ENCODE peak calls at places on chromosomes 13 and 19, in six cellular contexts. I is left ventricle myocardium inferior, U is psoas muscle, A is pancreas, B is cardiac muscle cell, R is AG04450. S is an unnamed sample.

GRCh38 chr19:38213911-38214625 is 10.0 kb downstream of the DPF1 start:
- DNase-seq in I (no peak), U (no peak), A (no peak), B (peak; percentile 29), R (no peak), S (no peak)

GRCh38 chr19:37227996-37228395 is 10.0 kb downstream of the ZNF383 start:
- DNase-seq in I (no peak), U (no peak), A (no peak), B (no peak), R (no peak), S (no peak)

GRCh38 chr19:55336101-55336500 is 3.6 kb upstream of the KMT5C start:
- DNase-seq in I (no peak), U (no peak), A (no peak), B (no peak), R (no peak), S (no peak)

GRCh38 chr19:51116736-51117135 is 8.0 kb upstream of the SIGLEC9 start:
- DNase-seq in I (no peak), U (no peak), A (no peak), B (no peak), R (no peak), S (no peak)

GRCh38 chr13:113499936-113500335 is 9.4 kb upstream of the DCUN1D2 start:
- DNase-seq in I (no peak), U (no peak), A (no peak), B (no peak), R (no peak), S (no peak)

GRCh38 chr19:34287676-34288140 is 33.4 kb downstream of the GARRE1 start:
- DNase-seq in I (no peak), U (no peak), A (no peak), B (no peak), R (no peak), S (no peak)

GRCh38 chr13:20911037-20911436 is 8.5 kb upstream of the XPO4 start:
- DNase-seq in I (no peak), U (no peak), A (no peak), B (no peak), R (no peak), S (no peak)

GRCh38 chr13:98877936-98878335 is 99.9 kb downstream of the DOCK9 start:
- DNase-seq in I (no peak), U (no peak), A (no peak), B (no peak), R (no peak), S (no peak)

GRCh38 chr19:6947745-6948144 is 60.4 kb downstream of the ADGRE1 start:
- DNase-seq in I (no peak), U (no peak), A (no peak), B (peak; percentile 62), R (no peak), S (no peak)

GRCh38 chr19:6610934-6611370 is 20.0 kb upstream of the CD70 start:
- DNase-seq in I (no peak), U (no peak), A (no peak), B (peak; percentile 82), R (no peak), S (peak; percentile 96)

GRCh38 chr19:18776736-18777135 is 14.4 kb downstream of the COMP start:
- DNase-seq in I (no peak), U (no peak), A (peak; percentile 65), B (no peak), R (no peak), S (no peak)

GRCh38 chr19:18777156-18777724 is 13.9 kb downstream of the COMP start:
- DNase-seq in I (no peak), U (no peak), A (peak; percentile 70), B (no peak), R (no peak), S (no peak)

GRCh38 chr19:18775586-18776287 is 15.4 kb downstream of the COMP start:
- DNase-seq in I (no peak), U (no peak), A (peak; percentile 76), B (peak; percentile 35), R (no peak), S (no peak)

GRCh38 chr19:18774782-18775444 is 16.2 kb downstream of the COMP start:
- DNase-seq in I (no peak), U (no peak), A (peak; percentile 72), B (no peak), R (no peak), S (no peak)

GRCh38 chr19:18776288-18776594 is 14.9 kb downstream of the COMP start:
- DNase-seq in I (no peak), U (no peak), A (no peak), B (peak; percentile 50), R (no peak), S (no peak)
- H3K4me3 ChIP-seq in I (no peak overlapping the region), U (no peak overlapping the region), A (no peak overlapping the region), B (no peak overlapping the region), R (no peak overlapping the region), S (no peak overlapping the region)

GRCh38 chr19:19386373-19386869 is 19.1 kb upstream of the GATAD2A start:
- DNase-seq in I (no peak), U (no peak), A (peak; percentile 39), B (no peak), R (no peak), S (no peak)
- TF ChIP-seq CTCF in I (no peak), U (no peak), A (no peak), B (peak; percentile 32), R (peak; percentile 32), S (peak; percentile 10)

GRCh38 chr19:13016628-13017305 is 21.5 kb downstream of the NFIX start:
- DNase-seq in I (no peak), U (no peak), A (peak; percentile 5), B (no peak), R (no peak), S (no peak)
- H3K4me3 ChIP-seq in I (peak overlapping the region; percentile 44), U (peak overlapping the region; percentile 57), A (no peak overlapping the region), B (no peak overlapping the region), R (peak overlapping the region; percentile 22), S (no peak overlapping the region)

DNA sequence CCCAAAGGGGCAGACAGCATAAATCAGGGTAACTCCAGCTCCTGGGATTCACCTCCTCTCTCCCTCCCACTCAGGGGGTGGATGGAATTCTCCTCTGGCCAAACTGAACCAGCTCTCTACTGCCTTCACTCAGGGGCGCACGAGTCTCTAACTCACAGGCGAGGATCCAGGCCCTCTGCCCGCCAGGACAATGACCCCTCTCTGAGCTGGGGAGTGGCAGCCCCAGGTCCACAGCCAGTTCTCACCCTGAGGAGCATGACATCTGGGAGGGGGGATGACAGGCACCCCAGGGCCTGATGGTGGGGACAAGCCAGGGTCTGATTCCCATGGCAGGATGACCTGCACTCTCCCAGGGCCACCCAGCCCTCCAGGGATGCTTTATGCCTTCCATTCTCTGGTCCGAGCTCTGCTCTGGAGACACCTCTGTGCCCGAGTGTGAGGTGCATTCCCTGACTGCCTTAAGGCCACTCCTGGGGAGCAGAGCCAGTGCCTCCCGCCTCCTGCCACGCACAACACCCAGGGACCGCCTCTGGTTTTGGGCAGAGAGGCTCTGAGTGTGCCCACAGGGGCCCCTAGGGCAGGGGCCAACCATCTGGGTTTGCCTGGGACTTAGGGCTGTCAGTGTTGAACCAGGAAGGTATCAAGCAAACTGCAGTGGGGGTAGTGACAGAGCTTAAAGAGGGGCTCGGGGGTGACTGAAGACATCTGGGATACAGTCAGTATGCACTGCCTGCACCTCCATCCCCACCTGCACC is 66.2 kb downstream of the GNG7 start:
- DNase-seq in I (no peak), U (no peak), A (peak; percentile 48), B (no peak), R (no peak), S (no peak)
- TF ChIP-seq CTCF in I (no peak), U (no peak), A (no peak), B (no peak), R (no peak), S (no peak)

DNA sequence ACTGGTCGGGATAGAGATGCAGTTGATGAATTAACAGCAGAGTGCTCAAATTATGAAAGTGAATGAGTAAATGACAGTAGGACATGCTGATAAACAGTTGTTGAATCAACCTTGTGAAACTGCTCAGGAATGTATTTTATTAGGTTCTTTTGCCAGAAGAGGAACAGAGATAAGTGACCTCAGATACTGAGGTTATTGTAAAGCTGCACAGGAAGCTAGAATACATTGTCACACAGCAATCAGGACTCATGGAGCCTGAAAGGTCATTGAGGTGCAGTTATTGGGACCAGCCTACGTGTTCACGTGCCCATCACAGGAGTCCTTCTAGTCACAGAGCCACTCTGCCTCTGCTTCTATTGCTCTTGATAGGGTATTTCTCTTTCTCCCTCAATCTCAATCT is 47.5 kb upstream of the MED4 start:
- DNase-seq in I (no peak), U (no peak), A (no peak), B (no peak), R (no peak), S (no peak)
- H3K4me3 ChIP-seq in I (no peak overlapping the region), U (no peak overlapping the region), A (no peak overlapping the region), B (no peak overlapping the region), R (no peak overlapping the region), S (no peak overlapping the region)

GRCh38 chr19:49845433-49845832 is 5.5 kb upstream of the PTOV1 start:
- DNase-seq in I (no peak), U (no peak), A (no peak), B (no peak), R (no peak), S (no peak)
- TF ChIP-seq CTCF in I (no peak), U (no peak), A (no peak), B (no peak), R (no peak), S (no peak)

GRCh38 chr19:19711934-19712828 is 20.7 kb downstream of the ZNF14 start:
- DNase-seq in I (no peak), U (no peak), A (no peak), B (no peak), R (no peak), S (no peak)
- H3K4me3 ChIP-seq in I (no peak overlapping the region), U (no peak overlapping the region), A (no peak overlapping the region), B (no peak overlapping the region), R (no peak overlapping the region), S (no peak overlapping the region)

DNA sequence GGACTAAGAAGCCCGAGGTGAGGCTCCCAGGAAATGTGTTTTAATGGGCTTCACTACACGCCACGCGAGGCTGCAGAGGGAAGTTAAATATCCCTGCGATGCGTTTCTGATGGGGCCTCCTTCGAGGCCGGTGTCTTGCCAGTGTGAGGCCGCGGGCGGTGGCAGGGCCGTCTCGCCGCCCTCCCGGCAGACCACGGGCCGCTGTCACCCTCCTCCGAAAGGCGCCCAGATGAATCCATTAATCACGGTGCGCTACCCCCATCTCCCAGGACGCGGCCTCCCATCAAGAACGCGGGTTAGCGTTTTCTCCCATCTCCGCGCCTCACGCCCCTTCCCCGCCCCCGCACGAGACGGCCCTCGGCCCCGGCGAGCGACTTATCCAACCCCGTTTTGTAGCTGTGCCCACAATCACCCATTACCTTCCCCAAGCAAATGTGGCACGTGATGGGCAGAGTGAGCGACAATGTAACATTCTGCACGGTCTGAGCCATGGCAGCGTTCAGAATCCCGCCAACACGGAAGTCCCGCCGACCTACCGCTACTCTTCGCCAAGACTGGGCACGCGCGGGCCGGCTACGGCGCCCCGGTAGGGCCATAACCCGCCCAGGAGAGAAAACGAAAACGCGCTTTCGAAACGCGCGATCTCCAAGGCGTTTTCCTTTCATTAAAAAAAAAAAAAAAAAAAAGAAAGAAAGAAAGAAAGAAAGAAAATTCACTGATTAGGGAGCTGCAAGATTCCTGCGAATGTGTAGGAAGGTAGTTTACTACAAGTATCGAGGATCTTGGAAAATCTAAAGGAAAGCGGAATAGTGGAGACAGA is at the start of gene OBI1:
- DNase-seq in I (peak; percentile 93), U (peak; percentile 93), A (peak; percentile 93), B (peak; percentile 93), R (peak; percentile 70), S (peak; percentile 40)
- TF ChIP-seq CTCF in I (no peak), U (no peak), A (no peak), B (no peak), R (no peak), S (no peak)

S was measured in AG04449.